ENCODE peak calls at places on chromosomes 5 and 9, in seven cellular contexts. X is NB4, L is A549, I is sigmoid colon, F is ovary, T is heart left ventricle, W is GM12891. B is an unnamed sample.

GRCh38 chr9:73114058-73114457 is 37.6 kb upstream of the ANXA1 start:
- DNase-seq in I (no peak), T (no peak), W (no peak), L (no peak), F (no peak), X (no peak), B (no peak)

GRCh38 chr9:104209387-104209786 is 115.3 kb downstream of the SMC2 start:
- DNase-seq in L (no peak), T (no peak), F (no peak), W (no peak), I (no peak), X (no peak), B (no peak)

GRCh38 chr9:129221979-129222635 is 44.0 kb upstream of the IER5L start:
- DNase-seq in I (no peak), W (no peak), T (no peak), L (no peak), F (no peak), X (no peak), B (no peak)

GRCh38 chr5:1405539-1406530 is 39.4 kb downstream of the SLC6A3 start:
- DNase-seq in F (no peak), W (no peak), L (no peak), T (peak; percentile 11), I (peak; percentile 55), X (no peak), B (no peak)

GRCh38 chr5:88081877-88082276 is 186.8 kb downstream of the TMEM161B start:
- DNase-seq in X (no peak), I (no peak), T (no peak), F (no peak), W (no peak), L (no peak), B (no peak)

GRCh38 chr5:134451618-134452505 is 40.2 kb upstream of the CDKN2AIPNL start:
- DNase-seq in F (peak; percentile 60), I (peak; percentile 78), L (peak; percentile 90), W (no peak), T (peak; percentile 47), X (peak; percentile 39), B (no peak)

GRCh38 chr5:2148312-2149195 is 265.8 kb upstream of the IRX4 start:
- DNase-seq in I (no peak), T (no peak), X (no peak), F (no peak), L (no peak), W (no peak), B (no peak)

GRCh38 chr9:114401344-114401743 is 13.6 kb upstream of the AKNA start:
- DNase-seq in L (no peak), W (no peak), I (no peak), F (no peak), X (no peak), T (no peak), B (no peak)

GRCh38 chr5:43101491-43101890 is 19.2 kb upstream of the ZNF131 start:
- DNase-seq in T (peak; percentile 56), X (no peak), I (no peak), W (no peak), F (no peak), L (no peak), B (no peak)

GRCh38 chr5:104018299-104018698 is 455.7 kb upstream of the NUDT12 start:
- DNase-seq in T (no peak), F (no peak), L (no peak), I (no peak), W (no peak), X (no peak), B (no peak)

GRCh38 chr5:166909926-166910325 is 1381.5 kb upstream of the WWC1 start:
- DNase-seq in L (no peak), W (no peak), I (no peak), T (no peak), X (no peak), F (no peak), B (no peak)

GRCh38 chr9:69252436-69252835 is 72.6 kb upstream of the ENTREP1 start:
- DNase-seq in T (no peak), F (no peak), I (no peak), L (no peak), W (no peak), X (no peak), B (no peak)

DNA sequence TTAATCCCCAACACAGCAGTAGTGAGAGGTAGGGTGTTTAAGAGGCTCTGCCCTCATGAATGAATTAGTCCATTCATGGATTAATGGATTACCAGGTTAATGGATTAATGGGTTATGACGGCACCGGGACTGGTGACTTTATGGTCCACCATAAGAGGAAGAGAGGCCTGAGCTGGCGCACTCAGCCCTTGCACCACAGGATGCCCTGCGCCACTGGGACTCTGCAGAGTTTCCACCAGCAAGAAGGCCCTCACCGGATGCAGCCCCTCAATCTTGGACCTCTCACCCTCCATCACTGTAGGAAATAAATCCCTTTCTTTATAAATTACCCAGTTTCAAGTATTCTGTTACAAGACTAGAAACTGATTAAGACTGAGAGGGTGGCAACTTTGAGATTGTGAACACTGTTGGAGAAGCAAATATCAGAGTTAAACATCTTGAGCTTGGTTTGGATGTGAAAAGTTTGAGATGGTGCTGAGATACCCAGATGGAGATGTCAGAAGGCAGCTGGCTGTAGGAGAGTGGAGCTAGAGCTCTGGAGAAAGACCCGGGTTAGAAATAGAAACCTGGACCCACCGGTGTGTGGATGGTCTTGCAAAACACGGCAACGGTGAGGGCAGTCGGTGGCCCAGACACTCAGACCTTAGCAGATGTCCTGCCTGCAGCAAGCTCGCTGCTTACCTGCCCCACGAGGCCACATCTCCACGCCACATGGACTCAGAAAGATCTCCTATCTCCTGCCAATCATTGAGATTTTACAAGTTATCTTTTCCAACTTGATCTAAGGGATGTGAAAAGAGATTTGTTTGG is 98.8 kb downstream of the HSD17B3 start:
- DNase-seq in F (no peak), I (no peak), L (no peak), X (no peak), W (no peak), T (no peak), B (no peak)
- TF ChIP-seq POLR2A in F (no peak), I (no peak), L (no peak), X (no peak), W (no peak), T (no peak), B (no peak)

DNA sequence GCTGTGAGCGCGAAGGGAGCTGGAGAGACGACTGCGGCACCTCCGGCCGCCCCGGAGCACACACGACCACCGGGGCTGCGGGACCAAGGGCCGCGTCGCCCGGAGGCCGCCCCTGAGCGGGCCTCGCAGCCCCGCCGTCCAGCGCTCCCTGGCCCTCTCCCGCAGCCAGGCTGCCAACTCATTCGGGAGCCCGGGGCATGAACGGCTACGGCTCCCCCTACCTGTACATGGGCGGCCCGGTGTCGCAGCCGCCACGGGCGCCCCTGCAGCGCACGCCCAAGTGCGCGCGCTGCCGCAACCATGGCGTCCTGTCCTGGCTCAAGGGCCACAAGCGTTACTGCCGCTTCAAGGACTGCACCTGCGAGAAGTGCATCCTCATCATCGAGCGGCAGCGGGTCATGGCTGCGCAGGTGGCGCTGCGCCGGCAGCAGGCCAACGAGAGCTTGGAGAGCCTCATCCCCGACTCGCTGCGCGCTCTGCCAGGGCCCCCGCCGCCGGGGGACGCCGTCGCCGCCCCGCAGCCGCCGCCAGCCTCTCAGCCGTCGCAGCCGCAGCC is 428 bp downstream of the DMRT3 start:
- DNase-seq in W (no peak), L (peak; percentile 30), I (no peak), F (no peak), T (no peak), X (no peak), B (no peak)
- TF ChIP-seq POLR2A in W (no peak), L (no peak), I (no peak), F (no peak), T (no peak), X (no peak), B (no peak)

DNA sequence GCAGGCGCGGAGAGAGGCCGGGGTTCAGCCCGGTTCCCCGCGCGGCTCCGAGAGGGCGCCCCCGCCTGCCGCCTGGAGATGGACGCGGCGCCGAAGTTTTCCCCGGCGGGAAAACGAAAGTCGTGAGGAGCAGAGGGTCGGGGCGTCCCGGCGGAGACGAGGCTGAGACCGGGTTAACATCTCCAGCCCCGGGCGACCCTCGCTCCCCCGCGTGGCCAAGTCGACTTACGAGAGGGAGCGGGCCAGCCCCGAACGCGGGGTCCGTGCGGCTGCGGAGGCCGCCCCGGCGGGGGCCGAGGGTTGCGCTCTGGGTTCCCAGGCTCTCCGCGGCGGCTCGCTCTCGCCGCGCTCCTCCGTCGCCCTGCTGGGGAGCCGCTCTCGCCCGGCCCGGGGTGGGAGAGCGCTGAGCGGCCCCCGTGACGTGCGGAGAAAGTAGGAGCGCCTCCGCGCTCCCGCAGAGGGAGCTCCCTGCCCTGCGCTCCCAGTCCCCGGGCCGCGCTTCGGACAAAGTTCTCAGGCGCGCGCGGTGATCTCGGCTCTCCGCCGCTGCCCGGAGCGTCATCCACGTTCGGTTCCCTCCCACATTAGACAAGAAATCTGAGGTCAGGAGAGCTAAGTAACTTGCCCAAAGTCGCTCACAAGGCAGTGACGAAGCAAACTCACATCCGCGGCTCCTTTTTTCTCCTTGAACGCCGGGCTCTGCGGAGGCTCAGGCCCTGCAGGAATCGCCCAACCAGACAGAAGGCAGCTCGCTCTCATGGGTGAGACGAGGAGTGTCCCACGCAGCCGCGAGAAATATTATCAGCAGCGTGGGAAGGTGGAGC is 1.1 kb upstream of the GCNT4 start:
- DNase-seq in T (peak; percentile 51), W (peak; percentile 27), I (peak; percentile 71), X (peak; percentile 48), L (peak; percentile 40), F (peak; percentile 68), B (no peak)
- TF ChIP-seq POLR2A in T (no peak), W (no peak), I (peak; percentile 22), X (no peak), L (no peak), F (no peak), B (no peak)

DNA sequence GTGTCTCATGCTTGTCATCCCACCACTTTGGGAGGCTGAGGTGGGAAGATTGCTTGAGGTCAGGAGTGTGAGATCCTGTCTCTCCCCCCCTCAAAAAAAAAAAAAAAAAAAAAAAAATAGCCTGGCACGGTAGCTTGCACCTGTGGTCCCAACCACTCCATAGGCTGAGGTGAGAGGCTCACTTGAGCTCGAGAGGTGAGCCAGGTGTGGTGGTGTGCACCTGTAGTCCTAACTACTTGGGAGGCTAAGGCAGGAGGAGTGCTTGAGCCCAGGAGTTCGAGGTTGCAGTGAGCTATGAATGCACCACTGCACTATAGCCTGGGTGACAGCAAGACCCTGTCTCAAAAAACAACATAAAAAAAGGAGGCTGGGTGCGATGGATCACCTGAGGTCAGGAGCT is 9.7 kb upstream of the ETF1 start:
- DNase-seq in F (no peak), L (no peak), T (no peak), X (no peak), W (no peak), I (no peak), B (no peak)
- TF ChIP-seq POLR2A in F (no peak), L (no peak), T (no peak), X (no peak), W (no peak), I (no peak), B (no peak)

DNA sequence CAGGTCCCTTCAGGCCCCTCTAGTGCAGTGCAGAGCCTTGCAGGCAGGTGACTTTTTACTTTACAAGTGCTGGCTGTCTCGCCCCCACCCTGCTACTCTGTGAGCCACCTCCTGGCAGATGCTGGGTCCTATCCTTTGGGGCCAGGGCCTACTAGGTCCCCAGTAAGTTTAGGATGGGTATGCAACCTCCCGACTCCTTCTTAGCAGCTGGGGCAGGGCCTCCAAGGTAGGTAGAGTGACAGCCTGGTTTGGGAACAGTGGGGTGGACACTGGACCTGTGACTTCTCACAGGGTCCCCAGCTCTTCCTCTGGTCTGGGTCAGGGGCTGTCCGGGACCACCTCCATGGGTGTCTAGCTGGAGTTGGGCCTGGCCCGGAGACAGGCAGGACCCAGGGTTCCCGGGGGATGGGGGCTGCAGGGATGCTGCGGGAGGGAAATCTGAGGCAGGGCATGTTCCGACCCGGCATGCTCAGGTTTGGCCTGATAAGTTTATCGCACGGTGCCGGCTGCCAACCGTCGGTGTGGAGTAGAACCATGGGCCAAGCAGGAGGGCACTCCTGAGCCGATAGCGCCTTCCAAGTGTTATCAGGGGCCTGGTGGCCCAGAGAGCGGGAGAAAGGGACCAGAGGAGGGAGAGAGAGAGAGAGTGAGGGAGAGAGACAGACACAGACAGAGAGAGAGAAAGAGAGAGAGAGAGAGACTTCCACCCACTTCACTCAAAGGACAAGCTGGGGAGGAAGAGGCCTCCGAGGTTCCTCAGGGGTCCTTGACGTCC is 20.6 kb downstream of the GFI1B start:
- DNase-seq in W (no peak), L (no peak), F (no peak), I (no peak), T (no peak), X (no peak), B (no peak)
- TF ChIP-seq POLR2A in W (no peak), L (no peak), F (no peak), I (no peak), T (no peak), X (no peak), B (no peak)